ENCODE peak calls at places on chromosomes 16 and 17, in nine cellular contexts. D is AML-193, F is Caki2, W is Ammon's horn, B is thoracic aorta, K is HT-29, O is mucosa of gallbladder, Z is GM23248, T is fibroblast of lung. A is an unnamed sample.

GRCh38 chr17:59369026-59369724 is 37.7 kb downstream of the YPEL2 start:
- DNase-seq in D (no peak), F (no peak), W (no peak), B (no peak), K (no peak), O (no peak), Z (peak), T (peak), A (no peak)

GRCh38 chr16:11497329-11497805 is 89.4 kb downstream of the LITAF start:
- DNase-seq in D (no peak), F (peak), W (peak), B (peak), K (peak), O (peak), Z (peak), T (peak), A (no peak)

GRCh38 chr16:79599256-79599836 is 1.2 kb downstream of the MAF start:
- DNase-seq in D (no peak), F (no peak), W (no peak), B (no peak), K (no peak), O (no peak), Z (peak), T (peak), A (no peak)

GRCh38 chr17:2511138-2511461 is 588 bp downstream of the METTL16 start:
- DNase-seq in D (no peak), F (no peak), W (no peak), B (no peak), K (no peak), O (no peak), Z (no peak), T (no peak), A (no peak)

GRCh38 chr17:48960834-48961515 is 7.4 kb downstream of the GIP start:
- DNase-seq in D (no peak), F (no peak), W (no peak), B (no peak), K (no peak), O (no peak), Z (peak), T (no peak), A (no peak)

GRCh38 chr17:78276098-78276497 is 44.7 kb downstream of the TMEM235 start:
- DNase-seq in D (no peak), F (no peak), W (no peak), B (no peak), K (no peak), O (no peak), Z (no peak), T (no peak), A (no peak)

GRCh38 chr16:54932737-54933254 is 2.1 kb downstream of the IRX5 start:
- DNase-seq in D (no peak), F (peak), W (no peak), B (no peak), K (no peak), O (no peak), Z (peak), T (peak), A (no peak)

GRCh38 chr17:79808763-79809529 is 12.1 kb upstream of the CBX8 start:
- DNase-seq in D (peak), F (peak), W (no peak), B (no peak), K (peak), O (peak), Z (no peak), T (no peak), A (no peak)

GRCh38 chr16:9152649-9153501 is 61.4 kb downstream of the HAPSTR1 start:
- DNase-seq in D (no peak), F (no peak), W (no peak), B (no peak), K (no peak), O (no peak), Z (no peak), T (no peak), A (no peak)

GRCh38 chr16:49342336-49343265 is 31.0 kb upstream of the C16orf78 start:
- DNase-seq in D (no peak), F (no peak), W (no peak), B (no peak), K (no peak), O (no peak), Z (no peak), T (no peak), A (no peak)

GRCh38 chr16:74073471-74073870 is 223.1 kb upstream of the PSMD7 start:
- DNase-seq in D (no peak), F (no peak), W (no peak), B (no peak), K (no peak), O (no peak), Z (peak), T (no peak), A (no peak)

GRCh38 chr16:84088695-84089395 is 27.9 kb downstream of the MBTPS1 start:
- DNase-seq in D (no peak), F (no peak), W (no peak), B (no peak), K (peak), O (no peak), Z (peak), T (no peak), A (peak)

A was measured in T-helper 22 cell.